ENCODE peak calls at places on chromosomes 6 and 20, in four cellular contexts. W is IMR-90, S is H9, A is H1. O is an unnamed sample. For H3K4me1, the result is how much of the 10 kb centered on the place peaks cover.

GRCh38 chr20:8154636-8155035 is 22.6 kb downstream of the PLCB1 start:
- DNase-seq in W (no peak), S (no peak), A (no peak), O (no peak)

GRCh38 chr6:79077680-79078056 is 386 bp downstream of the PHIP start:
- DNase-seq in W (no peak), S (no peak), A (no peak), O (no peak)

GRCh38 chr20:57225197-57225733 is 41.2 kb downstream of the BMP7 start:
- DNase-seq in W (no peak), S (no peak), A (no peak), O (no peak)

GRCh38 chr20:6829510-6830116 is 62.1 kb downstream of the BMP2 start:
- DNase-seq in W (peak), S (no peak), A (no peak), O (peak)

GRCh38 chr6:137084090-137084489 is 39.3 kb upstream of the IL20RA start:
- DNase-seq in W (no peak), S (no peak), A (no peak), O (no peak)

GRCh38 chr6:105257350-105257749 is 77.5 kb upstream of the POPDC3 start:
- DNase-seq in W (no peak), S (no peak), A (no peak), O (no peak)

GRCh38 chr6:136035378-136036070 is 184.0 kb downstream of the PDE7B start:
- DNase-seq in W (peak), S (no peak), A (no peak), O (no peak)

GRCh38 chr20:53216856-53217576 is 244.9 kb downstream of the TSHZ2 start:
- DNase-seq in W (no peak), S (peak), A (peak), O (peak)

GRCh38 chr6:5084787-5085637 is at the start of gene PPP1R3G:
- DNase-seq in W (peak), S (peak), A (no peak), O (peak)

GRCh38 chr20:32650545-32650944 is 23.2 kb downstream of the C20orf203 start:
- DNase-seq in W (no peak), S (no peak), A (no peak), O (no peak)

GRCh38 chr6:159692303-159693127 is 526 bp downstream of the SOD2 start:
- DNase-seq in W (peak), S (peak), A (no peak), O (peak)

GRCh38 chr6:72811971-72812421 is 190.1 kb downstream of the KCNQ5 start:
- DNase-seq in W (peak), S (peak), A (no peak), O (peak)

GRCh38 chr6:26017567-26017966 is 55.0 kb downstream of the TRIM38 start:
- DNase-seq in W (peak), S (peak), A (no peak), O (peak)

GRCh38 chr6:129321303-129321702 is 388.7 kb downstream of the ARHGAP18 start:
- DNase-seq in W (no peak), S (no peak), A (no peak), O (peak)

GRCh38 chr20:62482970-62483369 is 7.2 kb upstream of the GATA5 start:
- DNase-seq in W (no peak), S (no peak), A (no peak), O (no peak)

GRCh38 chr20:62484478-62484877 is 8.7 kb upstream of the GATA5 start:
- DNase-seq in W (no peak), S (no peak), A (no peak), O (no peak)

GRCh38 chr20:62482136-62482833 is 6.5 kb upstream of the GATA5 start:
- DNase-seq in W (no peak), S (no peak), A (no peak), O (no peak)

GRCh38 chr20:62485062-62485700 is 9.4 kb upstream of the GATA5 start:
- DNase-seq in W (peak), S (no peak), A (no peak), O (peak)

DNA sequence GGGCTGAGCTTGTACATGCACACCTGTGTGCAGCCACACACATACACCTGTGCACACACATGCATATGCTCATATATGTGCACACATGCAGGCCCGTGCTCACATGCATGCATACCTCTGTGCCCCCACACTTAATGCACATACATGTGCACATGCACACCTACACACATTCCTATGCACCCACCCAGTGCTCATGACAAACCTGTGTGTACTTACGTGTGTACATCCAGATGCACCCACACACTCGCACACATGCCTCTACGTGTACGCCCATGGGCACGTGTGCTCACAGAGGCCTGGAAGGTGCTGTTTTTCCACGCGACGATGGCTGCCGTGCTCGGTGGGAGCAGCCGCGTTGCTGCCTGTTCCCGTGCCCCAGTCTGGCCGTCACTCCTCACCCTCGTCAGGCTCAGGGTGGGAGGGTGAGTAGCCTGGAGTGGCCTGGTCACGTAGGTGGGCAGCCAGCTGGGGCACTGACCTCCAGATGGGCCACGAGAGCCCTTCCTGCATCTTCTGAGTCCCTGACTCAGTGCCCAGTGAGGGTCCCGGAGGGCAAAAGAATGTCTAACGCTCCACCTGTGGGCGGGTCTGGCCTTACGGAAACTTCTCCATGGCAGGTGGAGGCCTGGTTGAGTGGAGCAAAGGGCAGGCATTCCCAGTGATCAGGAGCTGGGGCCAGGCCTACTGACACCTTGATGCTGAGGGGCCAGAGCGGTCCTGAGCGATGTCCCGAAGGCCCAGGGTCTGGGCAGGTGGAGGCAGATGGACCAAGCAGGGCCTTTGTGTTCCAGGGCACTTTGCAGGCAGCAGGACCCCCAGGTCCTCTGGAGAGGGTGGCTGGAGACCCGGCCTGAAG is 8.0 kb upstream of the GATA5 start:
- DNase-seq in W (no peak), S (no peak), A (no peak), O (no peak)
- H3K4me1 ChIP-seq in W (under half), S (under half), A (under half), O (under half)

DNA sequence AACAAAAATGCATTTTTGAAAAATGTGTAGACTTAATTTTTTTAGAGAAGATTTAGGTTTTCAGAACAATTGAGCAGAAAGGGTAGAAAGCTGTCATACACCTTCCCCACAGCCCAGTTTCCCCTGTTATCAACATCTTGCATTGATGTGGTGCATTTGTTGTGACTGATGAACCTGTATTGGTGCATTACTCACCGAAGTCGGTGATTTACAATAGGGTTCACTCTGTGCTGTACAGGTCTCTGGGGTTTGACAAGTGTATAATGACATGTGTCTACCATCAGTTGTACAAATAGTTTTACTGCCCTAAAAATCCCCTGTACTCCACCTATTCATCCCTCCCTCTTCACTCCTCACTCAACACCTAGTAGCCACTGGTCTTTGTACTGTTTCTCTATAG is 23.8 kb upstream of the ADIG start:
- DNase-seq in W (no peak), S (no peak), A (no peak), O (no peak)
- H3K56ac ChIP-seq in W (no peak), S (no peak), A (no peak), O (no peak)

DNA sequence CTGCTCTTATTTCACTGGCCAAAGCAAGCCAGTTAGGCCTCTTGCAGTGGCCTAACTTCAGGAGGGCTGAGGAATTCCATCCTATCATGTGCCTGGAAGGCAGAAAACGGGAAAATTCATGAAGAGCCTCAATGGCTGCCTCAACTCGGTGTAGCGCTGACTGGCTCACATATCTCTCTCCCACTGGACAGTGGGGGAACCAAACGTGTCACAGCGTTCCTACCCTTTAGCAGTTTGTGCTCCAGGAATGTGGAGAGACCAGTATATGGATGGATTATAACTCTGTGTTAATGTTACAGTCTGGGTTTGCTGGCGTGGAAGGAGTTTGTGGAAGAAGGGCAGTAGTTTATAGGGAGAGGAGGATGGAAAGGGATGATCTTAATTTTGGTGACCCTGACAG is 11.8 kb upstream of the C2 start:
- DNase-seq in W (no peak), S (no peak), A (no peak), O (no peak)
- H3K4me1 ChIP-seq in W (under half), S (under half), A (under half), O (under half)

GRCh38 chr20:1107176-1107575 is 11.2 kb upstream of the PSMF1 start:
- DNase-seq in W (no peak), S (no peak), A (no peak), O (no peak)
- H3K56ac ChIP-seq in W (no peak), S (no peak), A (peak), O (no peak)

GRCh38 chr6:140438346-140438735 is 1063.9 kb upstream of the CITED2 start:
- DNase-seq in W (peak), S (no peak), A (no peak), O (no peak)

GRCh38 chr6:140433072-140433471 is 1058.6 kb upstream of the CITED2 start:
- DNase-seq in W (no peak), S (no peak), A (no peak), O (no peak)

GRCh38 chr6:140437619-140438345 is 1063.3 kb upstream of the CITED2 start:
- DNase-seq in W (peak), S (no peak), A (no peak), O (no peak)

GRCh38 chr6:140434761-140435160 is 1060.3 kb upstream of the CITED2 start:
- DNase-seq in W (peak), S (no peak), A (no peak), O (no peak)

DNA sequence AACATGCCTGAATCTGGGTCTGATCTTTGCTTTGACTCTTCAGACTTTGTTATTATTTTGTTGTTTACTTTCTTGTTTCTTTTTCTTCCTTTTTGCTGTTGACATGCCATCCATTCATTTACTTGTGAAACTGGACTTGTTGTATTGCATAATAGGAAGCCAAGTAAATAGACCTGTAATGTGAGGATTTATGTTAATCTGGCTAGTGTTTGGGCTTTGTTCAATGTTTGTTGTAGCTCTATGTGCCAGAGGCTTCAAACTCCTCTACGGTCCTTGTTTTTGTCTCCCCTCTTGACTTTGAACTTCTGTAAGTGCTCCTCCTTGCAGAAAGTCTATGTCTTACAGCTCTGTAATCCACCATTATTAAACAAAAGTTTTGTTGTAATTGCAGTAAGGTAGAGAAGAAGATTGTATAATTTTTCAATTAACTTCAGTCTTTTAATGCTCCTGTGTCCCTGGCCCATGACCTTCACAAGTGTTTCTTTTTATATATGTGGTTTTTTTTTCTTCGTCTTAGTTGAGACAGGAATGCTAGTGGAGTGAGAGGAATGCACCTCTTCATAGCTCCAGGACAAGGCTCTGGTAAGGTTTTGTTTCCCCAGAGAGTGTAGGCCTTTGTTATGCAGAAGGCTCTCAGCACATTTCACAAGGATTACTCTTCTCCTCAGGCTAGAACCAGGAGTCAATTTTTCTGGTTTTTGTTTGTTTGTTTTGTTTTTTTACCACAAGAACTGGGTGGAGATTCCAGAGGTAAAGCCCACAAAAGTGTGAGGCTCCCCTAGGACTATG is 1061.8 kb upstream of the CITED2 start:
- DNase-seq in W (peak), S (peak), A (no peak), O (peak)
- H3K4me1 ChIP-seq in W (under half), S (under half), A (under half), O (under half)